ENCODE peak calls at places on chromosomes 7 and 10, in ten cellular contexts. E is mucosa of gallbladder; I is stimulated activated naive CD8-positive, alpha-beta T cell treated with anti-CD3 and anti-CD28 coated beads, Interleukin-15, Interleukin-2, amounts not matched to agents 100 U/mL and 50 U/mL, for 24 hours; P is MV-4-11; Q is Kasumi-1; O is SIG-M5; T is DND-41; C is naive thymus-derived CD8-positive, alpha-beta T cell; F is AG09309; L is HEK293T. W is an unnamed sample.

GRCh38 chr7:103065666-103066065 is 8.9 kb downstream of the FBXL13 start:
- DNase-seq in E (no peak), I (peak), P (peak), Q (peak), O (no peak), T (peak), C (no peak), F (no peak), L (peak), W (peak)

GRCh38 chr7:26704786-26705185 is 159.6 kb downstream of the SKAP2 start:
- DNase-seq in E (no peak), I (no peak), P (no peak), Q (no peak), O (no peak), T (no peak), C (no peak), F (no peak), L (no peak), W (no peak)

GRCh38 chr10:69464801-69465401 is 13.6 kb downstream of the TSPAN15 start:
- DNase-seq in E (no peak), I (peak), P (peak), Q (no peak), O (no peak), T (no peak), C (no peak), F (no peak), L (no peak), W (peak)

GRCh38 chr7:77415474-77415821 is 701 bp downstream of the GSAP start:
- DNase-seq in E (no peak), I (peak), P (no peak), Q (no peak), O (no peak), T (no peak), C (peak), F (no peak), L (no peak), W (peak)

GRCh38 chr7:116805100-116805544 is 57.3 kb upstream of the CAPZA2 start:
- DNase-seq in E (no peak), I (no peak), P (peak), Q (no peak), O (no peak), T (no peak), C (no peak), F (peak), L (peak), W (no peak)

GRCh38 chr7:158362912-158363905 is 224.4 kb downstream of the PTPRN2 start:
- DNase-seq in E (no peak), I (no peak), P (no peak), Q (no peak), O (no peak), T (peak), C (no peak), F (no peak), L (no peak), W (no peak)

GRCh38 chr7:156603004-156603403 is 37.6 kb upstream of the RNF32 start:
- DNase-seq in E (no peak), I (no peak), P (no peak), Q (no peak), O (no peak), T (no peak), C (no peak), F (no peak), L (no peak), W (no peak)

GRCh38 chr7:81300779-81301178 is 381.9 kb upstream of the SEMA3C start:
- DNase-seq in E (no peak), I (no peak), P (no peak), Q (no peak), O (no peak), T (no peak), C (no peak), F (no peak), L (peak), W (no peak)

GRCh38 chr10:57948796-57949195 is 318.9 kb downstream of the IPMK start:
- DNase-seq in E (no peak), I (no peak), P (no peak), Q (no peak), O (no peak), T (no peak), C (no peak), F (no peak), L (no peak), W (no peak)

GRCh38 chr7:92244803-92245486 is 769 bp downstream of the KRIT1 start:
- DNase-seq in E (peak), I (no peak), P (peak), Q (peak), O (no peak), T (no peak), C (peak), F (no peak), L (no peak), W (peak)

W was measured in NAMALWA.